ENCODE peak calls at places on chromosome 7, in seven cellular contexts. E is colonic mucosa, Q is PC-9, I is cardiac fibroblast, F is fibroblast of pulmonary artery, U is GM20000, V is H9. T is an unnamed sample.
A peak's percentile ranks its signal among the peaks of the same experiment; 100 is the strongest.

GRCh38 chr7:98674461-98674860 is 57.4 kb downstream of the NPTX2 start:
- DNase-seq in V (no peak), Q (no peak), E (no peak), U (no peak), F (no peak), I (no peak), T (peak; percentile 38)

GRCh38 chr7:132655071-132655761 is 78.9 kb upstream of the PLXNA4 start:
- DNase-seq in U (peak; percentile 20), F (peak; percentile 66), E (peak; percentile 21), Q (no peak), V (peak; percentile 53), I (peak; percentile 30), T (no peak)

GRCh38 chr7:83475403-83475802 is 173.5 kb downstream of the SEMA3E start:
- DNase-seq in V (peak; percentile 80), E (no peak), U (no peak), I (no peak), F (no peak), Q (no peak), T (no peak)

GRCh38 chr7:79984210-79984609 is 150.4 kb upstream of the GNAI1 start:
- DNase-seq in E (no peak), Q (no peak), F (peak; percentile 24), U (no peak), V (no peak), I (peak; percentile 80), T (no peak)

GRCh38 chr7:1046722-1047679 is 2.7 kb downstream of the GPR146 start:
- DNase-seq in E (peak; percentile 73), U (no peak), I (no peak), F (no peak), Q (peak; percentile 78), V (no peak), T (no peak)

GRCh38 chr7:36962367-36962766 is 238.1 kb upstream of the AOAH start:
- DNase-seq in F (no peak), I (no peak), U (no peak), Q (peak; percentile 55), V (no peak), E (no peak), T (no peak)

GRCh38 chr7:48035967-48036478 is 680 bp downstream of the C7orf57 start:
- DNase-seq in E (peak; percentile 19), U (no peak), F (peak; percentile 29), I (peak; percentile 49), V (no peak), Q (no peak), T (no peak)

GRCh38 chr7:149569025-149569725 is 71.6 kb upstream of the ZNF746 start:
- DNase-seq in I (peak; percentile 11), V (peak; percentile 65), E (no peak), F (no peak), U (no peak), Q (no peak), T (no peak)

GRCh38 chr7:44282601-44283171 is 42.7 kb downstream of the CAMK2B start:
- DNase-seq in V (peak; percentile 19), F (no peak), I (no peak), E (no peak), U (no peak), Q (no peak), T (no peak)

GRCh38 chr7:35875292-35875691 is 74.4 kb downstream of the SEPTIN7 start:
- DNase-seq in Q (no peak), I (peak; percentile 83), V (no peak), F (peak; percentile 59), U (no peak), E (no peak), T (no peak)

GRCh38 chr7:5143935-5144903 is 45.8 kb upstream of the WIPI2 start:
- DNase-seq in F (peak; percentile 27), U (peak; percentile 60), V (no peak), E (no peak), Q (no peak), I (peak; percentile 27), T (no peak)

GRCh38 chr7:120802751-120803150 is 55.2 kb downstream of the TSPAN12 start:
- DNase-seq in U (no peak), F (no peak), V (no peak), Q (no peak), E (no peak), I (no peak), T (no peak)

GRCh38 chr7:141558544-141559183 is 7.5 kb downstream of the AGK start:
- DNase-seq in I (peak; percentile 66), V (no peak), F (peak; percentile 29), Q (no peak), E (no peak), U (no peak), T (no peak)

GRCh38 chr7:132243463-132243862 is 332.8 kb downstream of the PLXNA4 start:
- DNase-seq in F (peak; percentile 22), E (no peak), U (no peak), I (no peak), V (no peak), Q (no peak), T (no peak)

GRCh38 chr7:158816995-158817394 is 12.3 kb downstream of the ESYT2 start:
- DNase-seq in V (no peak), Q (peak; percentile 88), E (peak; percentile 76), F (no peak), I (no peak), U (no peak), T (peak; percentile 52)

GRCh38 chr7:155298288-155298833 is 683 bp downstream of the INSIG1 start:
- DNase-seq in F (peak; percentile 25), E (peak; percentile 49), V (no peak), U (no peak), I (no peak), Q (no peak), T (no peak)

GRCh38 chr7:158973440-158973839 is 117.1 kb downstream of the DYNC2I1 start:
- DNase-seq in Q (no peak), E (no peak), V (peak; percentile 82), I (no peak), U (peak; percentile 60), F (peak; percentile 22), T (peak; percentile 8)

GRCh38 chr7:140348161-140348849 is 50.0 kb downstream of the SLC37A3 start:
- DNase-seq in I (peak; percentile 86), Q (no peak), F (peak; percentile 25), V (no peak), E (no peak), U (no peak), T (no peak)

GRCh38 chr7:140345426-140345825 is 52.9 kb downstream of the SLC37A3 start:
- DNase-seq in V (no peak), F (no peak), I (no peak), U (no peak), Q (no peak), E (peak; percentile 45), T (no peak)

GRCh38 chr7:140347218-140347617 is 51.1 kb downstream of the SLC37A3 start:
- DNase-seq in U (no peak), V (no peak), Q (no peak), E (no peak), I (no peak), F (no peak), T (no peak)

GRCh38 chr7:140342732-140343514 is 55.4 kb downstream of the SLC37A3 start:
- DNase-seq in V (peak; percentile 73), E (peak; percentile 49), F (peak; percentile 46), U (no peak), Q (no peak), I (peak; percentile 54), T (no peak)
- TF ChIP-seq CTCF in V (peak; percentile 80), E (peak; percentile 50), F (peak; percentile 45), U (peak; percentile 35), Q (peak; percentile 55), I (peak; percentile 42), T (no peak)

DNA sequence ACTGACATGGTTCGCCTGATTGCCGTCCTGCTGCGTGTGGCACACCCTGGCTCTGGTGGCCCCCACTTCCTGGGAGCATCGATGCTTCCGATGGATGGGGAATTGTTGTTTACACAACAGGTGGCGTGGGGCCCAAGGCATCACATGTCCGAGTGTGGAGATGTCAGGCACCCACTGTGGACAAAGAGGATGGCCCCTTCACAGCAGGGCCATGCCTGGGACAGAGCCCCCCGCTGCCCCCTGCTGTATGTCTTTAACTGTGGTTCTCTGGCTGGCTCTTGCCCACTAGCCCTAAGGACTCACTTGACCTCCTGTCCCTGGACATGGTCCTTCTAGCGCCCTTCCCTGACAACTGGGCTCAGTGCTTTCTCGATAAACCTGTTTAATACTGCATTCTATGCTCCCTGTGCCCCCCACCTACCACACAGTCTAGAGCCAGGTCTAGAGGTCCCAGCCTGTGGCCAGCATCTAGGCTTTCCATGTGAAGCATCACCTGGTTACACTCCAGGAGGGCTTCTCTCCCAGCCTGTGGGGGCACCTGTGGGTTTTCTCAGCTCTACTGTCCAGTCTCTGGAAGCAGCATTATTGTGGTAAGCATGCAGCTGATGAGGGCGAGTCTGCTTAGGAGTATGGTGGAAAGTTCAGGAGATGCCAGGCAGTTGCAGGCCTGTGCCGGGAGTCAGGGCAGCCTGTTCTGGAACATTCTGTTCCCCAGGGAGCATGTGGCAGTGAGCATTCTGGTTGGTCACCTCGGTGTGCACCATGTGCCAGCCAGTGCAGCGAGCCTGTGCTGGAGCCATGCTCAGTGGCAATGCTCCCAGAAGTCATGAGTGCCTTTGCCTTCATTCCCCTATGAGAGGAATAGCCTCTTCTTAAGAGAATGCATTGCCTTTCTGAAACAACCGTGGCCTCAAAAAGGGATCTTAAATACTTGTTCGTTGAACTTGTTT is 10.4 kb downstream of the ADCY1 start:
- DNase-seq in F (no peak), Q (no peak), I (no peak), U (no peak), V (no peak), E (no peak), T (no peak)
- TF ChIP-seq CTCF in F (no peak), Q (no peak), I (no peak), U (no peak), V (peak; percentile 34), E (no peak), T (no peak)

GRCh38 chr7:12434012-12434642 is 30.5 kb upstream of the VWDE start:
- DNase-seq in Q (no peak), F (peak; percentile 9), U (peak; percentile 14), V (no peak), E (no peak), I (no peak), T (peak; percentile 18)
- TF ChIP-seq CTCF in Q (peak; percentile 84), F (peak; percentile 53), U (no peak), V (peak; percentile 71), E (no peak), I (peak; percentile 49), T (peak; percentile 68)

DNA sequence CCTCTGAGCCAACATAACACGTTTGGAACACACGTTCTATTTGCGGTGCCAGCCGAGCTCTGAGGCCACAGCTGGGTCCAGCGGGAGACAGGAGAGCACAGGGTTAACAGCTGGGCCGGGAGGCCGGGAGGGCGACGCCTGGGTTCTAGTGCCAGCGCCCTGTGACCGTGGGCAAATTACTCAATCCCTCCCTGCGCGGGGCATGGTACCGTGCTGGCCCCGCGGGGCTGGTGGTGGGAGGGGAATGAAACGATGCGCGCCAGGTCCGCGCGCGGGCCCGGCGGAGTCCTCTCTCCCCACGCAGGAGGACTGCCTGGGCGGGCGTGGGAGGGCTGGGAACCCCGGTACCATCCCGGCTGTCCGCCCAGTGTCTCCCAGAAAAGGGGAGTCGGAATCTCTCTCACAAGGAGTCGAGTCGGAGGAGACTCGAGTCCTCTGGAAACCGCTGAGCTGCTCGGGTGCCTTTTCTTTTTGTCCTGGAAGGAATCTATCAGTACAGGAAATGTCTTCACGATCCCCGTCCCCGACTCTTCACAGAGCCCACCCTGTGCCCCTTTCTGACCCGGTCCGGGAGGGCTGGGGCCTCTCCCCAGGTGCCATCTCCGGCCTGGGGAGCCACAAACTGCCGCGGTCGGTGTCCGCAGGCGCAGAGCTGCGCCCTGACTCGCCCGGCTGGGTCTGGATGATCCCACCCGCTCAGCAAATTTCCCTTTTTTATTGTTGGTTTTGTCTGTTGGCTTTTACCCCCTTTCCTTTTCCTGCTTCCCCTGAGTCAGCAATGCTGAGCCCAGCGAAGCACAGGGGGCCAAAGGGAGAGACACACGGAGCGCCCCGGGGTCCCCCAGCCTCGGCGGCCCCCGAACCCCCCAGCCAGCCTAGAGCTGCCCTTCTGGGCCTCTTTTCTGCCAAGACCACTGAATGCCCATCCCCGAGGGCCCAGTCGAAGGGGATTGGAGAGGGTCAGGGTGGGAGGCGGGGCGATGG is 30.7 kb downstream of the LEP start:
- DNase-seq in F (no peak), E (no peak), Q (no peak), U (no peak), V (no peak), I (no peak), T (no peak)
- TF ChIP-seq CTCF in F (no peak), E (no peak), Q (no peak), U (no peak), V (no peak), I (no peak), T (no peak)

T was measured in RWPE1.